ENCODE peak calls at places on chromosome 2, in seven cellular contexts. E, Q, F, J, H, Z and B are unnamed samples.

GRCh38 chr2:239380831-239381708 is 19.8 kb downstream of the HDAC4 start:
- DNase-seq in E (no peak), Q (peak), F (peak), J (no peak), H (no peak), Z (peak), B (peak)

GRCh38 chr2:241603686-241604085 is 33.3 kb downstream of the THAP4 start:
- DNase-seq in E (no peak), Q (no peak), F (no peak), J (no peak), H (no peak), Z (no peak), B (no peak)

GRCh38 chr2:239047420-239047819 is 199.5 kb downstream of the TWIST2 start:
- DNase-seq in E (no peak), Q (no peak), F (no peak), J (no peak), H (no peak), Z (peak), B (no peak)

GRCh38 chr2:237509151-237509550 is 22.1 kb downstream of the MLPH start:
- DNase-seq in E (no peak), Q (no peak), F (no peak), J (no peak), H (no peak), Z (no peak), B (no peak)

GRCh38 chr2:99297990-99298389 is 3.0 kb downstream of the LYG1 start:
- DNase-seq in E (no peak), Q (no peak), F (no peak), J (no peak), H (no peak), Z (no peak), B (no peak)

GRCh38 chr2:85852979-85853498 is 35.8 kb downstream of the ST3GAL5 start:
- DNase-seq in E (no peak), Q (peak), F (peak), J (no peak), H (no peak), Z (no peak), B (peak)

GRCh38 chr2:48543895-48544294 is 13.9 kb downstream of the STON1 start:
- DNase-seq in E (no peak), Q (no peak), F (no peak), J (no peak), H (no peak), Z (no peak), B (no peak)

GRCh38 chr2:28463893-28464292 is 32.0 kb upstream of the PLB1 start:
- DNase-seq in E (no peak), Q (no peak), F (no peak), J (no peak), H (no peak), Z (no peak), B (no peak)

GRCh38 chr2:231052494-231053451 is 3.9 kb upstream of the PSMD1 start:
- DNase-seq in E (peak), Q (peak), F (peak), J (peak), H (peak), Z (peak), B (peak)

GRCh38 chr2:145687445-145688104 is 1167.7 kb upstream of the ZEB2 start:
- DNase-seq in E (no peak), Q (peak), F (no peak), J (no peak), H (no peak), Z (no peak), B (no peak)